ENCODE peak calls at places on chromosomes 4 and X, in ten cellular contexts. K is tibial nerve; W is CD4-positive, alpha-beta memory T cell; C is brain microvascular endothelial cell; X is colonic mucosa; G is WERI-Rb-1; I is upper lobe of right lung; Z is SJSA1; R is CD8-positive, alpha-beta memory T cell; F is CD8-positive, alpha-beta T cell. A is an unnamed sample.

GRCh38 chrX:42886519-42886918 is 108.6 kb upstream of the PPP1R2C start:
- DNase-seq in R (no peak), F (no peak), K (no peak), G (no peak), W (no peak), Z (no peak), X (no peak), I (no peak), C (no peak), A (no peak)

GRCh38 chr4:86594559-86595425 is 677 bp downstream of the PTPN13 start:
- DNase-seq in R (no peak), W (peak), I (peak), G (peak), F (no peak), C (peak), X (peak), Z (peak), K (no peak), A (peak)

GRCh38 chrX:67700607-67701006 is 156.8 kb downstream of the AR start:
- DNase-seq in R (no peak), I (no peak), F (no peak), G (no peak), X (no peak), K (no peak), C (no peak), Z (no peak), W (no peak), A (no peak)

GRCh38 chr4:162010362-162010761 is 153.4 kb downstream of the FSTL5 start:
- DNase-seq in K (no peak), R (no peak), W (no peak), G (no peak), I (no peak), C (no peak), F (no peak), X (no peak), Z (no peak), A (no peak)

GRCh38 chrX:17944833-17945497 is 83.9 kb upstream of the RAI2 start:
- DNase-seq in X (peak), Z (no peak), W (peak), G (peak), C (no peak), F (no peak), I (no peak), K (no peak), R (no peak), A (peak)

GRCh38 chr4:81166431-81166830 is 48.6 kb downstream of the PRKG2 start:
- DNase-seq in W (no peak), Z (no peak), F (no peak), I (no peak), X (no peak), R (no peak), G (no peak), K (no peak), C (no peak), A (peak)

GRCh38 chrX:46260502-46260901 is 284.7 kb downstream of the ZNF674 start:
- DNase-seq in I (no peak), F (no peak), G (no peak), C (no peak), K (no peak), Z (no peak), R (no peak), X (no peak), W (no peak), A (no peak)

GRCh38 chrX:120282697-120283096 is 28.6 kb downstream of the TMEM255A start:
- DNase-seq in C (no peak), W (no peak), Z (no peak), F (no peak), R (no peak), I (no peak), X (no peak), K (no peak), G (no peak), A (no peak)

GRCh38 chr4:152729466-152729865 is 49.7 kb upstream of the TMEM154 start:
- DNase-seq in C (no peak), G (no peak), X (no peak), I (no peak), F (no peak), K (no peak), W (no peak), Z (no peak), R (no peak), A (peak)

GRCh38 chr4:39698424-39699009 is 581 bp downstream of the UBE2K start:
- DNase-seq in F (no peak), G (peak), C (no peak), Z (peak), R (no peak), I (peak), W (no peak), X (peak), K (peak), A (peak)

GRCh38 chr4:186707996-186708395 is 15.7 kb downstream of the FAT1 start:
- DNase-seq in K (no peak), Z (no peak), F (no peak), R (no peak), G (no peak), X (peak), C (no peak), W (no peak), I (no peak), A (no peak)

GRCh38 chr4:147076179-147076578 is 130.5 kb upstream of the TTC29 start:
- DNase-seq in I (no peak), W (no peak), Z (no peak), X (peak), G (no peak), R (no peak), K (no peak), F (no peak), C (no peak), A (no peak)

GRCh38 chrX:33725556-33726232 is 406.4 kb downstream of the FAM47A start:
- DNase-seq in G (no peak), W (no peak), X (no peak), F (no peak), Z (no peak), I (no peak), C (peak), K (no peak), R (no peak), A (no peak)

GRCh38 chr4:169102011-169102410 is 92.0 kb upstream of the CBR4 start:
- DNase-seq in X (no peak), C (no peak), W (no peak), R (no peak), F (no peak), K (no peak), I (no peak), Z (no peak), G (peak), A (no peak)

GRCh38 chr4:85084371-85085170 is 118.1 kb upstream of the WDFY3 start:
- DNase-seq in R (no peak), G (peak), W (no peak), X (peak), I (no peak), Z (no peak), K (no peak), C (peak), F (no peak), A (peak)

GRCh38 chrX:7943600-7944245 is 16.5 kb upstream of the PNPLA4 start:
- DNase-seq in W (no peak), F (no peak), R (no peak), G (no peak), X (peak), I (no peak), Z (no peak), C (no peak), K (no peak), A (no peak)

GRCh38 chrX:153687121-153688039 is at the start of gene SLC6A8:
- DNase-seq in F (no peak), I (peak), C (peak), G (peak), X (peak), K (peak), Z (peak), R (peak), W (no peak), A (peak)

GRCh38 chr4:156763511-156763910 is 208.1 kb downstream of the PDGFC start:
- DNase-seq in R (no peak), X (no peak), G (no peak), F (no peak), W (no peak), Z (no peak), C (no peak), I (no peak), K (no peak), A (peak)

GRCh38 chr4:185955817-185956542 is 113.0 kb upstream of the TLR3 start:
- DNase-seq in Z (no peak), K (no peak), W (no peak), C (no peak), F (no peak), G (no peak), I (no peak), R (no peak), X (no peak), A (no peak)

GRCh38 chrX:23435108-23435507 is 100.5 kb downstream of the PTCHD1 start:
- DNase-seq in K (no peak), I (no peak), Z (no peak), W (no peak), R (no peak), F (no peak), G (no peak), X (no peak), C (no peak), A (no peak)

GRCh38 chrX:139141370-139141769 is 389.2 kb upstream of the F9 start:
- DNase-seq in C (no peak), I (no peak), X (no peak), W (no peak), F (no peak), K (no peak), R (no peak), G (no peak), Z (no peak), A (no peak)

GRCh38 chrX:6024204-6024603 is 204.5 kb downstream of the NLGN4X start:
- DNase-seq in W (no peak), Z (no peak), F (no peak), X (no peak), G (no peak), C (no peak), R (no peak), I (no peak), K (no peak), A (peak)

GRCh38 chr4:19130836-19131235 is 1109.3 kb upstream of the LCORL start:
- DNase-seq in F (no peak), G (no peak), C (peak), R (no peak), Z (no peak), W (no peak), I (no peak), K (no peak), X (no peak), A (peak)

GRCh38 chr4:155952546-155952945 is 1.1 kb downstream of the CTSO start:
- DNase-seq in R (no peak), C (no peak), F (no peak), Z (no peak), I (no peak), X (no peak), W (no peak), G (no peak), K (no peak), A (peak)

GRCh38 chrX:123588723-123589122 is 144.1 kb downstream of the THOC2 start:
- DNase-seq in X (no peak), G (no peak), W (no peak), Z (no peak), C (no peak), K (no peak), F (no peak), I (no peak), R (no peak), A (no peak)

GRCh38 chr4:41257257-41257900 is 651 bp downstream of the UCHL1 start:
- DNase-seq in G (peak), K (no peak), I (peak), R (no peak), C (peak), F (no peak), X (peak), Z (no peak), W (no peak), A (peak)

GRCh38 chr4:188573104-188573503 is 433.9 kb downstream of the TRIML1 start:
- DNase-seq in W (no peak), R (no peak), X (no peak), F (no peak), K (no peak), I (no peak), Z (no peak), G (no peak), C (no peak), A (no peak)

GRCh38 chr4:1554876-1555265 is 129.2 kb downstream of the FAM53A start:
- DNase-seq in K (no peak), I (no peak), Z (no peak), C (no peak), W (no peak), F (no peak), X (no peak), R (no peak), G (no peak), A (no peak)

GRCh38 chr4:18297684-18298083 is 276.1 kb upstream of the LCORL start:
- DNase-seq in K (no peak), G (no peak), W (no peak), Z (no peak), F (no peak), C (no peak), X (no peak), I (no peak), R (no peak), A (no peak)

GRCh38 chrX:41984628-41985027 is 61.3 kb upstream of the CASK start:
- DNase-seq in Z (no peak), W (no peak), C (no peak), G (no peak), X (peak), I (no peak), K (no peak), R (no peak), F (no peak), A (peak)

GRCh38 chr4:99447079-99447478 is 11.9 kb upstream of the ADH7 start:
- DNase-seq in Z (no peak), C (peak), X (no peak), I (no peak), K (no peak), R (no peak), W (no peak), F (no peak), G (peak), A (peak)

GRCh38 chrX:136047001-136047642 is 61.9 kb downstream of the SLC9A6 start:
- DNase-seq in Z (no peak), G (no peak), X (no peak), R (no peak), K (no peak), C (no peak), W (no peak), I (no peak), F (no peak), A (peak)

GRCh38 chr4:13601848-13602247 is 25.7 kb downstream of the BOD1L1 start:
- DNase-seq in W (no peak), Z (no peak), G (no peak), K (no peak), X (no peak), R (no peak), F (no peak), I (no peak), C (no peak), A (no peak)

GRCh38 chr4:2248821-2249261 is 6.9 kb upstream of the HAUS3 start:
- DNase-seq in I (no peak), G (peak), C (no peak), K (peak), Z (peak), W (no peak), X (no peak), R (no peak), F (no peak), A (no peak)

GRCh38 chr4:105944535-105944934 is 49.3 kb downstream of the NPNT start:
- DNase-seq in I (no peak), Z (no peak), K (no peak), C (peak), F (no peak), W (no peak), R (no peak), G (no peak), X (no peak), A (no peak)

GRCh38 chr4:48557478-48557877 is 67.4 kb downstream of the ZAR1 start:
- DNase-seq in F (no peak), X (no peak), K (no peak), C (no peak), I (no peak), G (no peak), Z (no peak), W (no peak), R (no peak), A (no peak)

GRCh38 chr4:122533841-122534240 is 77.3 kb upstream of the IL2 start:
- DNase-seq in W (no peak), G (peak), F (no peak), C (no peak), Z (no peak), K (no peak), R (no peak), X (no peak), I (no peak), A (no peak)

GRCh38 chrX:110414273-110414672 is 55.6 kb downstream of the RTL9 start:
- DNase-seq in I (no peak), X (no peak), K (no peak), C (no peak), G (no peak), R (no peak), Z (no peak), F (no peak), W (no peak), A (no peak)

GRCh38 chrX:110413727-110414124 is 55.1 kb downstream of the RTL9 start:
- DNase-seq in C (no peak), X (no peak), W (no peak), R (no peak), I (no peak), G (no peak), Z (no peak), F (no peak), K (no peak), A (no peak)

GRCh38 chrX:110414679-110415439 is 56.2 kb downstream of the RTL9 start:
- DNase-seq in G (no peak), F (no peak), R (no peak), K (no peak), I (no peak), Z (no peak), W (no peak), X (no peak), C (peak), A (peak)

GRCh38 chrX:110415440-110416167 is 57.0 kb downstream of the RTL9 start:
- DNase-seq in K (no peak), I (no peak), X (no peak), W (no peak), F (no peak), C (no peak), G (no peak), R (no peak), Z (no peak), A (peak)

GRCh38 chrX:110412971-110413726 is 54.5 kb downstream of the RTL9 start:
- DNase-seq in C (peak), F (peak), G (peak), K (peak), X (peak), W (peak), I (peak), Z (peak), R (peak), A (peak)
- H3K4me3 ChIP-seq in C (peak), F (no peak), G (peak), K (no peak), X (no peak), W (no peak), I (no peak), Z (no peak), R (no peak), A (no peak)

DNA sequence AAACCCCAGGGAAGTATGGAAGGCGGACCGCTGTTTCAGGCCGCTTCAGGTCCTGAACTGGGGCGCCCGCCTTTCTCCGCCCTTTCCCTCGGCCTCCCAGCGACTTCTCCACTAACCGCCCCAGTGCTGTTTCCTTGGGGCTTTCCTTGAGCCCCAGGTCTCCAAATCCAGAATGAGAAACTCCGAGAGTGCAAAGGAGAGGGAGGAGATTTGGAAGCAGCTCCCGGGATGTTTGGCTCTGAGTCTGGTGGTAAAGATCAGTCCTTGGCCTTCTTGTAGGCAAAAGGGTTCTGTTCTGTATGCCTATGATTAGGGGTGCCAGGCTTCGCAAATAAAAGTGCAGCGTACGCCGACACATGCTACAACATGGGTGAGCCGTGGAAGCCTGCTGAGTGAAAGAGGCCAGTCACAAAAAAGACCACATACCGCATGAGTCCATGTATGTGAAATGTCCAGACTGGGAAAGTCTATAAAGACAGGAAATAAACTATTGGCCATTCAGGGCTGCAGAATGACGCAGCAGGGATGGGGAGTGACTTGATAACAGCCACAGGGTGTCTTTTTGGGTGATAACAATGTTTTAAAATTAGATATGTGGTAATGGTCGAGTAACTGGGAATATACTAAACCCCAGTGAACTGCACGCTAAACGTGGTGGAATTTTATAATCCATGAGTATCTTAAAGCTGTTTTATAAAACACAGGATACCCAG is 99.8 kb downstream of the TRAPPC11 start:
- DNase-seq in X (no peak), C (no peak), I (no peak), Z (no peak), G (no peak), R (no peak), F (no peak), K (no peak), W (no peak), A (no peak)
- H3K4me3 ChIP-seq in X (no peak), C (no peak), I (no peak), Z (no peak), G (no peak), R (no peak), F (no peak), K (no peak), W (no peak), A (no peak)

GRCh38 chr4:59945277-59945676 is 1254.8 kb upstream of the ADGRL3 start:
- DNase-seq in F (no peak), R (no peak), Z (no peak), I (no peak), K (no peak), W (no peak), G (no peak), C (no peak), X (no peak), A (no peak)

GRCh38 chr4:59945716-59946115 is 1254.4 kb upstream of the ADGRL3 start:
- DNase-seq in G (no peak), C (no peak), I (no peak), R (no peak), X (no peak), F (no peak), W (no peak), Z (no peak), K (no peak), A (no peak)
- H3K4me3 ChIP-seq in G (no peak), C (no peak), I (no peak), R (no peak), X (no peak), F (no peak), W (no peak), Z (no peak), K (no peak), A (no peak)

DNA sequence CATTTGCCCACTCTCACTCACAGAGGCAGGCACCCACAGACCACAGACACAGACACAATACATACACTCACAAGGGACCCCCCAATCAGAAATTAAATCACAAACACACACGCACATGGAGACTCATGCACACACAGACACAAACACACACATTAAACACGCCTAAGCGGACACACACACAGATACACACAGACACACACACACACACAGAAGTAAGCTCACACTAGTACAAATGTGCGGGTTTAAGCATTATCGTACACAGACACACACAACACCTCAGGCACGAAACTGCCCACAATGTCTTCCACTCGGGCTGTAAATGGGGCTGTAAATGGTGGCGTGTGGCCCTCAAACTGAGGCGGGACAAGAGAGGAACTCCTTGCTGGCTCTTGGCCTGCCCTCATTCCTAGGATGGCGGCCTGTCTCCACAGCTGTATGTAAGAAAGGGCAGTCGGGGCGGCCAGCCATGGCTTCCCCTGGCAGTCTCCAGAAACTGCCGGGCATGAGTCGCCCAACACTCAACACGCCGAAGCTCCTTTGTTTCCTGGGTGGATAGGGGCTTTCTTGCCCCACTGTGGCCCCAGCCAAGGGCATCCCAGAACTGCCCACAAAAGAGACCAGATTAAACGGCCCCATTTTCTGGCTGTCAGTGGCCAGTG is 53.9 kb downstream of the NBDY start:
- DNase-seq in C (no peak), K (no peak), Z (no peak), I (no peak), R (no peak), F (no peak), G (no peak), W (no peak), X (peak), A (no peak)
- H3K4me3 ChIP-seq in C (no peak), K (peak), Z (no peak), I (no peak), R (no peak), F (no peak), G (peak), W (no peak), X (peak), A (no peak)

GRCh38 chr4:7398104-7398423 is 36.7 kb downstream of the PSAPL1 start:
- DNase-seq in W (no peak), C (peak), R (no peak), Z (peak), F (no peak), G (peak), I (peak), K (no peak), X (no peak), A (no peak)
- H3K4me3 ChIP-seq in W (no peak), C (no peak), R (no peak), Z (no peak), F (no peak), G (no peak), I (no peak), K (no peak), X (no peak), A (no peak)

GRCh38 chr4:56874166-56874565 is 33.5 kb upstream of the REST start:
- DNase-seq in K (no peak), W (no peak), R (no peak), Z (no peak), C (no peak), X (peak), G (no peak), I (no peak), F (no peak), A (no peak)
- H3K4me3 ChIP-seq in K (no peak), W (no peak), R (no peak), Z (no peak), C (no peak), X (no peak), G (no peak), I (no peak), F (no peak), A (no peak)

A was measured in foreskin fibroblast.